ENCODE peak calls at places on chromosomes 6 and 20, in ten cellular contexts. I, H, A, N, R, O, S, F, X and U are unnamed samples.

GRCh38 chr6:43013843-43014433 is at the start of the genes KLHDC3 and MEA1:
- DNase-seq in R (peak), F (peak), I (peak), S (peak), X (peak), H (peak), N (peak), O (peak), A (peak), U (peak)

GRCh38 chr6:111926731-111927302 is 53.6 kb upstream of the FYN start:
- DNase-seq in H (no peak), A (no peak), O (no peak), N (no peak), S (no peak), F (no peak), I (no peak), R (no peak), X (no peak), U (no peak)

GRCh38 chr6:27867051-27867940 is 44.9 kb downstream of the OR2B2 start:
- DNase-seq in H (no peak), I (peak), O (peak), X (peak), R (peak), N (peak), F (peak), S (peak), A (no peak), U (no peak)

GRCh38 chr6:128305976-128306375 is 214.4 kb downstream of the PTPRK start:
- DNase-seq in X (no peak), F (no peak), N (no peak), O (no peak), I (no peak), A (no peak), H (no peak), R (no peak), S (no peak), U (no peak)

GRCh38 chr6:18260448-18261106 is 3.8 kb downstream of the DEK start:
- DNase-seq in I (no peak), S (no peak), N (no peak), R (peak), O (peak), F (peak), A (no peak), H (no peak), X (peak), U (no peak)

GRCh38 chr6:170178561-170179477 is 112.1 kb downstream of the DLL1 start:
- DNase-seq in F (peak), R (no peak), N (no peak), I (no peak), S (no peak), H (peak), O (no peak), A (no peak), X (peak), U (peak)

GRCh38 chr6:42281570-42281969 is 63.9 kb upstream of the MRPS10 start:
- DNase-seq in F (no peak), O (peak), X (no peak), A (peak), R (no peak), N (no peak), I (no peak), H (no peak), S (no peak), U (no peak)

GRCh38 chr20:22810626-22811559 is 224.2 kb upstream of the SSTR4 start:
- DNase-seq in A (no peak), N (no peak), I (no peak), O (no peak), X (no peak), H (no peak), R (no peak), F (no peak), S (no peak), U (no peak)

GRCh38 chr6:130838250-130838649 is 11.0 kb downstream of the SMLR1 start:
- DNase-seq in R (no peak), N (no peak), S (no peak), O (no peak), X (no peak), A (no peak), I (no peak), F (no peak), H (no peak), U (no peak)

GRCh38 chr6:110890288-110890687 is 15.7 kb downstream of the AMD1 start:
- DNase-seq in S (no peak), F (no peak), A (no peak), I (no peak), R (no peak), H (no peak), O (no peak), N (no peak), X (no peak), U (no peak)

GRCh38 chr6:154937306-154938244 is 57.5 kb upstream of the TIAM2 start:
- DNase-seq in O (no peak), H (no peak), S (no peak), F (no peak), R (no peak), X (no peak), I (no peak), A (no peak), N (no peak), U (no peak)

GRCh38 chr6:39931607-39932006 is 2.7 kb downstream of the MOCS1 start:
- DNase-seq in H (no peak), S (no peak), X (no peak), F (no peak), O (no peak), A (no peak), N (no peak), R (no peak), I (no peak), U (peak)

GRCh38 chr6:31383149-31383548 is 20.2 kb upstream of the MICA start:
- DNase-seq in F (peak), O (no peak), H (no peak), S (no peak), N (no peak), A (no peak), X (no peak), I (no peak), R (no peak), U (no peak)

GRCh38 chr6:133754298-133754697 is 134.6 kb upstream of the TCF21 start:
- DNase-seq in O (no peak), F (no peak), R (no peak), A (no peak), H (no peak), N (no peak), I (no peak), S (no peak), X (no peak), U (no peak)

GRCh38 chr6:7515363-7515762 is 26.1 kb upstream of the DSP start:
- DNase-seq in A (no peak), R (no peak), O (no peak), X (no peak), I (no peak), N (no peak), F (no peak), H (no peak), S (no peak), U (no peak)

GRCh38 chr6:157302761-157303160 is 20.6 kb downstream of the TMEM242 start:
- DNase-seq in F (no peak), X (no peak), O (no peak), I (no peak), N (no peak), A (no peak), S (no peak), H (no peak), R (no peak), U (no peak)

GRCh38 chr6:84417261-84417660 is 189.8 kb upstream of the CEP162 start:
- DNase-seq in O (no peak), H (no peak), R (no peak), N (no peak), X (no peak), F (no peak), A (no peak), I (no peak), S (no peak), U (no peak)

GRCh38 chr20:59063358-59064213 is 21.0 kb upstream of the PRELID3B start:
- DNase-seq in N (no peak), F (peak), R (no peak), O (no peak), I (no peak), A (no peak), S (no peak), X (no peak), H (no peak), U (no peak)

GRCh38 chr20:12535316-12535715 is 473.5 kb upstream of the SPTLC3 start:
- DNase-seq in X (no peak), A (no peak), I (no peak), N (no peak), O (no peak), S (no peak), R (no peak), F (peak), H (no peak), U (no peak)

GRCh38 chr6:109508166-109508860 is 25.3 kb upstream of the ZBTB24 start:
- DNase-seq in R (no peak), H (no peak), O (no peak), A (no peak), X (no peak), N (no peak), S (no peak), F (no peak), I (no peak), U (no peak)